ENCODE peak calls at places on chromosomes 13 and 19, in four cellular contexts. K, U, Y and L are unnamed samples.

GRCh38 chr13:28609936-28610335 is 49.0 kb upstream of the POMP start:
- DNase-seq in K (no peak), U (no peak), Y (no peak), L (no peak)

GRCh38 chr19:3990815-3991117 is 5.5 kb upstream of the EEF2 start:
- DNase-seq in K (no peak), U (no peak), Y (no peak), L (no peak)

GRCh38 chr13:52845766-52846566 is 2.5 kb downstream of the PCDH8 start:
- DNase-seq in K (peak; percentile 45), U (peak; percentile 67), Y (no peak), L (no peak)

GRCh38 chr19:5786593-5787551 is 2.3 kb upstream of the PRR22 start:
- DNase-seq in K (no peak), U (no peak), Y (no peak), L (no peak)

GRCh38 chr13:51519839-51520238 is 64.4 kb upstream of the WDFY2 start:
- DNase-seq in K (no peak), U (no peak), Y (no peak), L (no peak)

GRCh38 chr13:45715351-45715750 is 13.2 kb downstream of the CBY2 start:
- DNase-seq in K (no peak), U (no peak), Y (no peak), L (no peak)

GRCh38 chr19:52691215-52691610 is 43.6 kb downstream of the ZNF611 start:
- DNase-seq in K (no peak), U (no peak), Y (no peak), L (peak; percentile 11)

GRCh38 chr13:110869231-110869804 is 45.6 kb downstream of the ANKRD10 start:
- DNase-seq in K (no peak), U (no peak), Y (no peak), L (peak; percentile 28)

GRCh38 chr13:36096411-36097184 is 34.6 kb downstream of the DCLK1 start:
- DNase-seq in K (no peak), U (no peak), Y (no peak), L (no peak)

GRCh38 chr13:23928985-23929384 is 31.7 kb upstream of the C1QTNF9B start:
- DNase-seq in K (no peak), U (no peak), Y (peak; percentile 15), L (no peak)

GRCh38 chr13:71464673-71465072 is 402.3 kb downstream of the DACH1 start:
- DNase-seq in K (no peak), U (no peak), Y (no peak), L (peak; percentile 18)

GRCh38 chr19:9735986-9736385 is 32.6 kb downstream of the ZNF846 start:
- DNase-seq in K (no peak), U (no peak), Y (no peak), L (no peak)

GRCh38 chr19:1860133-1860775 is 3.1 kb downstream of the KLF16 start:
- DNase-seq in K (no peak), U (no peak), Y (no peak), L (peak; percentile 79)

GRCh38 chr13:114143806-114144605 is 11.6 kb upstream of the RASA3 start:
- DNase-seq in K (peak; percentile 47), U (peak; percentile 55), Y (peak; percentile 60), L (no peak)

GRCh38 chr13:113526466-113527220 is 36.1 kb upstream of the DCUN1D2 start:
- DNase-seq in K (no peak), U (no peak), Y (no peak), L (no peak)

GRCh38 chr13:42883771-42884170 is 102.4 kb downstream of the FAM216B start:
- DNase-seq in K (no peak), U (no peak), Y (no peak), L (no peak)

GRCh38 chr19:54630784-54631183 is 500 bp downstream of the LILRB1 start:
- DNase-seq in K (no peak), U (no peak), Y (no peak), L (no peak)

GRCh38 chr19:6060600-6061391 is 49.5 kb downstream of the RFX2 start:
- DNase-seq in K (peak; percentile 91), U (no peak), Y (no peak), L (no peak)

GRCh38 chr19:29495091-29495490 is 30.7 kb upstream of the VSTM2B start:
- DNase-seq in K (no peak), U (peak; percentile 21), Y (no peak), L (no peak)

GRCh38 chr19:7994114-7994513 is 11.3 kb downstream of the ELAVL1 start:
- DNase-seq in K (no peak), U (no peak), Y (no peak), L (no peak)

GRCh38 chr13:59103004-59103768 is 1060.5 kb downstream of the DIAPH3 start:
- DNase-seq in K (no peak), U (no peak), Y (no peak), L (no peak)

GRCh38 chr13:53844747-53845146 is 816.1 kb downstream of the OLFM4 start:
- DNase-seq in K (no peak), U (no peak), Y (no peak), L (no peak)

GRCh38 chr13:51933466-51934058 is 71.8 kb downstream of the CCDC70 start:
- DNase-seq in K (no peak), U (no peak), Y (no peak), L (no peak)

GRCh38 chr19:49340069-49340864 is 5.1 kb downstream of the CD37 start:
- DNase-seq in K (no peak), U (peak; percentile 89), Y (no peak), L (peak; percentile 81)

GRCh38 chr13:113632706-113633484 is 25.1 kb downstream of the ATP4B start:
- DNase-seq in K (peak; percentile 26), U (peak; percentile 25), Y (no peak), L (no peak)

GRCh38 chr19:38228491-38229439 is 4.7 kb upstream of the DPF1 start:
- DNase-seq in K (no peak), U (no peak), Y (no peak), L (no peak)

GRCh38 chr19:38229585-38230073 is 5.6 kb upstream of the DPF1 start:
- DNase-seq in K (peak; percentile 83), U (peak; percentile 70), Y (peak; percentile 93), L (peak; percentile 52)

GRCh38 chr19:38233740-38234251 is 9.8 kb upstream of the DPF1 start:
- DNase-seq in K (no peak), U (peak; percentile 97), Y (peak; percentile 98), L (peak; percentile 87)

GRCh38 chr19:38234615-38235014 is 10.6 kb upstream of the DPF1 start:
- DNase-seq in K (no peak), U (no peak), Y (no peak), L (no peak)

DNA sequence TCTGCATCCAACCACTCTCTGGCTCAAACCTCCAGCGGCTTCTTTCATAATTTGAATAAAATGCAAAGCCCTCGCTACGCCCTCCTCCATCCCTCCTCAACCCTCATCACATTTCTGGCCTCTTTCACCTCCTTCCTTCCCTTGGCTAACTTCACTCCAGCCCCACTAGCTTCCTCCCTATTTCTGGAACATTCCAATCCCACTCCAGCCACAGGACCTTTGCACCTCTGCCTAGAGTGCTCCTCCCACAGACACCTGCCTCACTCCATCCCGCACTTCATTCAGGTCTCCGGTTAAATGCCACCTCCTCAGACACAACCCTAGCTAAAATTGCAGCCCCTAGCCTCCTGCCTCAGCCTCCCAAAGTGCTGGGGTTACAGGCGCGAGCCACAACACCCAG is 7.9 kb upstream of the DPF1 start:
- DNase-seq in K (no peak), U (no peak), Y (no peak), L (no peak)
- H3K4me3 ChIP-seq in K (no peak overlapping the region), U (no peak overlapping the region), Y (no peak overlapping the region), L (no peak overlapping the region)

DNA sequence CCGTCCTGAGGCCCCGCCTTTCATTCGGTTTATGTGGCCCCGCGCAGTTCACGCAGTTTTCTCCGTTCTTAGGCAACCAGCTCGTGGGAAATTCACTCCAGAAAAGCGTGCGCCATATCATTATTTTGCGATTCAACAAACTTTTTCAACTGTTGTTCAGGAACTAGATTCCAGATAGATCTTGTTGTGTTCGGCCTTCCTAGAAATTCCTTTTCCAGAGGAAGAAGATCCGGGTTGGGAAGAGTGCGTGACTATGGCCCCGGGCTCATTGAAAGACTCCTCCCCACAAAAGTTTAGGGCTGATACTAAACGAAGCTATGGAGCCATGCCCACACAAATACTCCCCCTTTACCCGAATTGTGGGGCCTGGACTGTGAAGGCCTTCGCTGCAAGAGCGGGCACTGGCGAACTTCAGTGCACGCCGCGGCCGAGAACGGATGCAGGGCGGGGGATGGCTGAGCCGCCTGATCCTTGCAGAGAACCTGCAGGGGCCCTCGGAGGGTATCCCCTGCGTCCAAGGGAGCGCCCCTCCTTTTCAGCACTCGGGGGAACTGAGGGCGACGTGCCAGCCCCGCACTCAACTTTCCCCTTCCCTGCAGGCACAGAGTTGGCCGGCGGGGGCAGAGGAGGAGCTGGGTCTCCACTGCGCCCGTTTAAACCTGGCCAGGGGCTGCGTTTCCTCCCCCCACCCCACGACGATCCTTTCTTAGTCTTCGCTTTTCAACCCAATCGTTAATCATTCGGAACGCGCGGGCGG is 904 bp upstream of the SOX1 start:
- DNase-seq in K (no peak), U (no peak), Y (no peak), L (no peak)
- H3K4me3 ChIP-seq in K (no peak overlapping the region), U (no peak overlapping the region), Y (no peak overlapping the region), L (peak overlapping the region; percentile 36)

GRCh38 chr19:17329061-17329767 is 5.4 kb downstream of the ANO8 start:
- DNase-seq in K (no peak), U (no peak), Y (no peak), L (no peak)

GRCh38 chr19:17329768-17330545 is 4.7 kb downstream of the ANO8 start:
- DNase-seq in K (peak; percentile 47), U (no peak), Y (no peak), L (no peak)

GRCh38 chr19:17327068-17327653 is 7.5 kb downstream of the ANO8 start:
- DNase-seq in K (no peak), U (no peak), Y (no peak), L (no peak)

GRCh38 chr19:17327654-17328516 is 6.8 kb downstream of the ANO8 start:
- DNase-seq in K (no peak), U (no peak), Y (no peak), L (no peak)

GRCh38 chr19:17328517-17329060 is 6.1 kb downstream of the ANO8 start:
- DNase-seq in K (no peak), U (no peak), Y (no peak), L (no peak)
- H3K4me3 ChIP-seq in K (peak overlapping the region; percentile 29), U (no peak overlapping the region), Y (no peak overlapping the region), L (peak overlapping the region; percentile 50)

DNA sequence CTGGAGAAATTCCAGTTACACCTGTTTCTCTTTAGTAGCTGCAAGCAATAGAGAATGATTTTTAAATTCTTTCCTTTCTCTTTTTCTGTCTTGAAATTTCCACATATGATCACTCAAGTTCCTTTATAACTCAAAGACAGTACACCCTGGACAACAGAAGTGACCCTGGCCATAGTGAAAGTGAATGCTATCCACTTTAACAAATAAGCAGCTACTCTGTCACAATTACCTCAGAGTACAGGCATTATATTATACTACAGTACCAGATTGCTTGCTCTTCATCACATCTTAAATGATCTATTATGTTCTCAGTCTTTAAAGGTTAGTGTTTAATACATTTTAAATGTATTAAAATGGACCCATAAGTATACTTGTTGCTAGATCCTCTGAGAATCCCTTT is 136.2 kb downstream of the KLF12 start:
- DNase-seq in K (no peak), U (no peak), Y (no peak), L (no peak)
- H3K4me3 ChIP-seq in K (no peak overlapping the region), U (no peak overlapping the region), Y (no peak overlapping the region), L (no peak overlapping the region)

DNA sequence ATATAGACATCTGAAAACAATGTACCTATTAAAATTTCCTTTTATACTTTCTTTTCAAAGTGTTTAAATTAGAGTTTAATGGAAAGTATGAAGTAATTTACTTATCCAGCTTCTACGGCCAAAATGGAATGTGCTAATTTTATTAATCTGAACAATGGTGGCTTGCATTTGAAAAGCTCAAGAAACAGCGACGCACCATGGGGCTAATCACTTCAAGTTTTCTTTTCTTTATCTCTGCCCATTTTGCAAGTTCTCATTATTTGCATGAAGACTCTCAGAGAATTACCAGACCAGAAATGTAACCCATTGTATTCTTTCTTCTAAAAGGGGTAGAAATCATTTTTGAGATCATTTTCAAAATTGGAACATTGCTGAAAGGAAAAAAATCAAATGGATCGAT is 204.0 kb upstream of the STARD13 start:
- DNase-seq in K (no peak), U (no peak), Y (no peak), L (no peak)
- H3K4me3 ChIP-seq in K (no peak overlapping the region), U (no peak overlapping the region), Y (no peak overlapping the region), L (no peak overlapping the region)

GRCh38 chr13:47545630-47546029 is 455.4 kb downstream of the SUCLA2 start:
- DNase-seq in K (no peak), U (no peak), Y (no peak), L (no peak)
- H3K4me3 ChIP-seq in K (no peak overlapping the region), U (no peak overlapping the region), Y (no peak overlapping the region), L (no peak overlapping the region)